ENCODE peak calls at places on chromosomes 2 and 18, in six cellular contexts. K is pancreas, A is Panc1, W is endothelial cell of umbilical vein, F is uterus, Q is thoracic aorta. G is an unnamed sample. For H3K4me1, the result is how much of the 10 kb centered on the place peaks cover.

GRCh38 chr2:71700880-71701397 is 247.6 kb downstream of the DYSF start:
- DNase-seq in K (no peak), W (no peak), A (no peak), Q (peak), F (peak), G (peak)

GRCh38 chr2:176527141-176527901 is 258.1 kb downstream of the MTX2 start:
- DNase-seq in A (no peak), W (peak), Q (no peak), K (no peak), F (no peak), G (no peak)

GRCh38 chr18:63542069-63542468 is at the start of gene SERPINB12:
- DNase-seq in K (no peak), A (no peak), W (no peak), Q (no peak), F (no peak), G (no peak)

GRCh38 chr18:78561757-78562445 is 417.7 kb upstream of the SALL3 start:
- DNase-seq in W (no peak), A (no peak), Q (no peak), F (no peak), K (no peak), G (no peak)

GRCh38 chr18:76908277-76908676 is 85.9 kb downstream of the ZNF236 start:
- DNase-seq in A (no peak), W (no peak), Q (no peak), F (no peak), K (no peak), G (no peak)

GRCh38 chr2:137838255-137839092 is 125.8 kb upstream of the HNMT start:
- DNase-seq in W (peak), F (no peak), Q (no peak), A (peak), K (no peak), G (no peak)

GRCh38 chr2:236659758-236660150 is 90.1 kb downstream of the ACKR3 start:
- DNase-seq in F (peak), K (no peak), A (no peak), W (no peak), Q (peak), G (peak)

GRCh38 chr2:177772529-177772928 is 300.0 kb downstream of the PDE11A start:
- DNase-seq in F (no peak), Q (no peak), A (peak), W (peak), K (no peak), G (no peak)

GRCh38 chr2:57314682-57315081 is 731.9 kb upstream of the VRK2 start:
- DNase-seq in K (no peak), W (no peak), Q (no peak), A (no peak), F (no peak), G (no peak)

GRCh38 chr2:241112592-241112991 is 10.5 kb upstream of the MTERF4 start:
- DNase-seq in F (no peak), K (no peak), A (no peak), W (no peak), Q (no peak), G (no peak)

GRCh38 chr2:219308142-219309093 is 783 bp downstream of the PTPRN start:
- DNase-seq in Q (no peak), W (peak), K (peak), F (no peak), A (no peak), G (no peak)

GRCh38 chr18:51668101-51668500 is 470.6 kb upstream of the MEX3C start:
- DNase-seq in A (peak), W (peak), K (peak), F (no peak), Q (no peak), G (no peak)

GRCh38 chr2:190804182-190804795 is 76.3 kb upstream of the GLS start:
- DNase-seq in F (no peak), A (no peak), W (peak), K (no peak), Q (no peak), G (no peak)

GRCh38 chr2:37417321-37417720 is 72.9 kb downstream of the QPCT start:
- DNase-seq in K (no peak), Q (no peak), F (no peak), W (no peak), A (no peak), G (no peak)

GRCh38 chr18:66708631-66709030 is 104.7 kb upstream of the CDH19 start:
- DNase-seq in K (no peak), Q (no peak), A (no peak), W (no peak), F (no peak), G (no peak)

GRCh38 chr2:223488814-223489213 is 113.3 kb downstream of the SCG2 start:
- DNase-seq in F (peak), Q (no peak), A (no peak), W (peak), K (no peak), G (no peak)

GRCh38 chr2:170238776-170239175 is 60.8 kb downstream of the MYO3B start:
- DNase-seq in W (no peak), F (no peak), A (no peak), Q (no peak), K (no peak), G (no peak)

GRCh38 chr18:5303636-5304035 is 8.1 kb upstream of the ZBTB14 start:
- DNase-seq in Q (no peak), W (no peak), K (no peak), F (no peak), A (no peak), G (no peak)

DNA sequence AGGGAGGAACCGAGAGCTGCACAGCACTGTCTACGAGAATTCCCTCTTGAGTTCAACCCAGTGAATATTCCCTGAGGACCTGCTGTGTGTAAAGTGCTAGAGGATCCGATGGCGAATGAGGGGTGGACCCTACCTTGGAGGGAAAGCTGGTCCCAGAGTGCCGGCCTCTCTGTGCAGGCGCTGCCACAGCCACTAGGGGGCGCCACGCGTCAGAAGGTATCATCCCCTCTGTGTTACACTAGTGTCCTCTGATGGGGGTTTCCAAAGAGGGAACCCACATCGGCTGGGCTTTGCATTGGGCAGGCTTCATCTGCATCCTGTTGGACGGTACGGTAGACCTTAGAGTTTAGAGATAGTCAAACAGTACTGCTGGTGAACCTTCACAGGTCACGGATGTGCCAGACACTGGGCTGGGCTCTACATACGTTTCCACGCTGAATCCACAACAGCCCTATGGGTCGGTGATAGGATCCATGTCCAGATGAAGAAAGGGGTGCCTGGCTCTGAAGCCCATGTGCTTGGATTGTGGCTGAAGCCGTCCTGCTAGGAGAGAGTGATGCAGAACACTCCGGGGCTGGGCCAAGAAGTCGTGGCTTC is 39.0 kb downstream of the COA5 start:
- DNase-seq in F (peak), W (peak), A (no peak), Q (no peak), K (no peak), G (no peak)
- TF ChIP-seq CTCF in F (peak), W (peak), A (peak), Q (peak), K (peak), G (peak)

DNA sequence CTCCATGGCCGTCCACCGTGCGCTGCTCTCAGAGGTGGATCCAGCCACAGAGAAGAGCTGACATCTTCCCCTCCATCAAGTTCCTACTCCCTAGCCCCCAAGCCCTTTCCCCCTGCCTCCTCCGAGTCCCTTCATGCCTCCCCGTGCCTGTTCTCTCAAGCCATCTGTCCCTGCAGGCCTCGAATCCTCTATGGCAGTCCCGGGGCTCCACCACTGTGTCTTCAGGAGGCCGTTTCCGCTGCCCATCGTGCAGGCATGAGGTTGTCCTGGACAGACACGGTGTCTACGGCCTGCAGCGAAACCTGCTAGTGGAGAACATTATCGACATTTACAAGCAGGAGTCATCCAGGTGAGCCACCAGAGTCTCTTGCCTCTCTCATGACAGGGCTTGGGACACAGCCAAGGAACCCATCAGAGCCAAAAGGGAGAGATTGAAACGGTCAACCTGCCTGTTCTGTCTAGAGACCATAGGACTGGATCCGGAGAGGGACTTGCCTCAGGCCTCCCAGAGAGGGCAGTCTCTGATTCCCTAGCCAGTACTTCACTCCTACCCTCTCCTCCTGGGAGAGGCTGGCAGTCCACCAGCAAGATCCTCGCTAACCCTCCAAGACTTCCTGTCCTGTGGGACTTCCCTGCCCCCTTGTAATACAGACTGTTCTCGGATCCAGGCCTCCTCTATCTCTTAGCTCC is 9.7 kb downstream of the UCN start:
- DNase-seq in W (no peak), Q (no peak), A (no peak), F (no peak), K (no peak), G (no peak)
- H3K4me1 ChIP-seq in W (under half), Q (under half), A (under half), F (under half), K (under half), G (under half)

DNA sequence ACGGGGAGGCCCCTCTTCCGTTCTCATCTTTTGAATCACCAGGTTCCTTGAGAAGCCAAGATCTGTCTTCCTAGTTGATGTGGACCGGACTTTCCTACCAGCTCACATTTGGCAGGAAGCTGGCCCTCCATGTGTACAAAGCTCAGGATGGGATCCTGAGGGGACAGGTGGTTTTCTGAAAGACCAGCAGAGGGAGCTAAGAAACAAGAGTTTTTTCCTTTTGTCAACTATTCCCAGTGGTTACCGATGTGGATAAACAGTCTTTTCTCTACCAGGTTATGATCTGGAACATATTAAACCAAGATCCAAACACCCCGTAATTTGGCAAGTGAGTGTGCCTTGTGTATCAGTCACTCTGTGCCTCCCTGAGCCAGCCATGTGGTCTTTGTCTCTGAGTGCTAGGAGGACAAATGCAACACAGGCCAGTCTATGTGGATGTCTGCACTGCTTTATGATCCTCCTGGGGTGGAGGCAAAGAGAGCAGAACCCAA is 25.1 kb upstream of the ARHGAP25 start:
- DNase-seq in K (no peak), W (peak), Q (no peak), F (no peak), A (peak), G (no peak)
- TF ChIP-seq CTCF in K (peak), W (peak), Q (peak), F (peak), A (peak), G (peak)

GRCh38 chr2:64406407-64406774 is 47.6 kb upstream of the LGALSL start:
- DNase-seq in W (no peak), A (no peak), F (peak), K (no peak), Q (no peak), G (no peak)
- H3K4me1 ChIP-seq in W (under half), A (under half), F (under half), K (under half), Q (under half), G (under half)

GRCh38 chr2:157056200-157056676 is 201.3 kb upstream of the GALNT5 start:
- DNase-seq in W (peak), F (no peak), Q (no peak), K (no peak), A (no peak), G (no peak)
- TF ChIP-seq CTCF in W (no peak), F (no peak), Q (no peak), K (no peak), A (no peak), G (no peak)

DNA sequence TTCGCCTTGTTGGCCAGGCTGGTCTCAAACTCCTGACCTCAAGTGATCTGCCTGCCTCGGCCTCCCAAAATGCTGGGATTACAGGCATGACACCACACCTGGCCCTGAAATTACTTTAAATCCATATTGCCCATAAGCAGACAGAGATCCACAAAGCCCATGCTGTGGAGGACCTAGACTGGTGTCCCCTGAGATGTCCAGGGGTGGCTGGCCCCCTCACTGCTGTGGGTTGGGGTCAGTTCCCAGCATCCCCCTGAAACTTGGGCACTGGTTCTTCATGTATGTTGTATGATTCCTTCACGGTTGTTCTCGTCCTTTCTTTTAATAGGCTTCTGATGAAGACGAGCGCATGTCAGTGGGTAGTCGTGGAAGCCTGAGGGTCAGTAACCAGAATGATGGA is 78.1 kb upstream of the RBM44 start:
- DNase-seq in Q (no peak), K (no peak), W (no peak), A (no peak), F (no peak), G (peak)
- H3K4me1 ChIP-seq in Q (under half), K (under half), W (under half), A (under half), F (under half), G (half or more)

DNA sequence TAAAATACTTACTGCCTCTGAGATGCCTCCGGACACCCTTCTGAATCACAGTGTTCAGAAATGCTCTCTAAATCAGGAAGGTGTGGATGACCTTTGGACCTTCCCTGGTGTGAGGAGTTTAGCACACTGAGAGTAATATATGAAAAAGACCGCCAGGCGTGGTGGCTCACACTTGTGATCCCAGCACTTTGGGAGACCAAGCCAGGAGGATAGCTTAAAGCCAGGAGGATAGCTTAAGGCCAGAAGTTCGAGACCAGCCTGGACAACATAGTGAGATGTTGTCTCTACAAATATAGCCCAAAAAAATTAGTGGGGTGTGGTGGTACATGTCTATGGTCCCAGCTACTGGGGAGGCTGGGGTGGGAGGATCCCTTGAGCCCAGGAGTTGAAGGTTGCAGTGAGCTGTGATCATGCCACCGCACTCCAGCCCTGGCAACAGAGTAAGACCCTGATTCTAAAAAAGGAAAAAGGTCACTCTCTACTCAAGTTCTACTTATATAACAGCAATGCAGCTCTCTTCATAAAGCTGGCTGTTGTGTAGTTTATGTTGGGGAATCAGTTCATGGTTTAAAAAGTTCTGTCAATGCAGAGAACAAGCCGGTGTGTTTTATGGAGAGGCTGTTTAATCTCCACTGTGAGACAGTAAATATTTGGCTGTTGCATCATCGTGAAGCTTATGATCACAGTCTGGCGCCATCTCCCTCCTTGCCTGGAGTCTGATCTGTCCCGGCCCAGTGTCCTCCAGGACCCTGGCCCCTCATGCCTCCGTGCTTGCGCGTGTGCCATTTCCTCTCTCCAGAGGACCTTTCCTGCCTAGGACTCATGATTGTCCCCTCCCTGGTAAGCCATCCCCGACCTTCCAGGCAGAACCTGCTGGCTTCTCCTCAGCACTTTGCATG is 184.5 kb downstream of the FAM210A start:
- DNase-seq in W (no peak), Q (no peak), A (no peak), F (peak), K (no peak), G (peak)
- TF ChIP-seq CTCF in W (no peak), Q (no peak), A (no peak), F (no peak), K (no peak), G (no peak)